ENCODE peak calls at places on chromosomes 5 and 9, in nine cellular contexts. One of them, this sample, is unnamed.

GRCh38 chr9:89376741-89377140 is 58.4 kb downstream of the SECISBP2 start:
- ATAC-seq in heart right ventricle: no peak
- ATAC-seq in Right ventricle myocardium superior: no peak
- ATAC-seq in RWPE2: no peak
- ATAC-seq in left cardiac atrium: no peak
- ATAC-seq in stimulated activated memory B cell treated with anti-CD40 and anti-IgM and Interleukin-4, amounts not matched to agents 10 μg/mL and 1 μg/mL and 100 μg/mL, for 72 hours: no peak
- ATAC-seq in activated T-cell treated with anti-CD3 and anti-CD28 coated beads, Interleukin-2, amount 50 U/mL, for 72 hours: no peak
- ATAC-seq in activated naive CD4-positive, alpha-beta T cell treated with anti-CD3 and anti-CD28 coated beads, Interleukin-2, amount 50 U/mL, for 72 hours: no peak
- ATAC-seq in left lung: no peak
- ATAC-seq in this sample: no peak

GRCh38 chr5:61322738-61323429 is 9.2 kb upstream of the ZSWIM6 start:
- ATAC-seq in heart right ventricle: peak
- ATAC-seq in Right ventricle myocardium superior: no peak
- ATAC-seq in RWPE2: peak
- ATAC-seq in left cardiac atrium: peak
- ATAC-seq in stimulated activated memory B cell treated with anti-CD40 and anti-IgM and Interleukin-4, amounts not matched to agents 10 μg/mL and 1 μg/mL and 100 μg/mL, for 72 hours: no peak
- ATAC-seq in activated T-cell treated with anti-CD3 and anti-CD28 coated beads, Interleukin-2, amount 50 U/mL, for 72 hours: no peak
- ATAC-seq in activated naive CD4-positive, alpha-beta T cell treated with anti-CD3 and anti-CD28 coated beads, Interleukin-2, amount 50 U/mL, for 72 hours: no peak
- ATAC-seq in left lung: peak
- ATAC-seq in this sample: peak

GRCh38 chr5:165913059-165913458 is 2378.4 kb upstream of the WWC1 start:
- ATAC-seq in heart right ventricle: no peak
- ATAC-seq in Right ventricle myocardium superior: no peak
- ATAC-seq in RWPE2: no peak
- ATAC-seq in left cardiac atrium: no peak
- ATAC-seq in stimulated activated memory B cell treated with anti-CD40 and anti-IgM and Interleukin-4, amounts not matched to agents 10 μg/mL and 1 μg/mL and 100 μg/mL, for 72 hours: no peak
- ATAC-seq in activated T-cell treated with anti-CD3 and anti-CD28 coated beads, Interleukin-2, amount 50 U/mL, for 72 hours: no peak
- ATAC-seq in activated naive CD4-positive, alpha-beta T cell treated with anti-CD3 and anti-CD28 coated beads, Interleukin-2, amount 50 U/mL, for 72 hours: no peak
- ATAC-seq in left lung: no peak
- ATAC-seq in this sample: no peak

GRCh38 chr5:56447656-56448055 is 214.5 kb upstream of the ANKRD55 start:
- ATAC-seq in heart right ventricle: no peak
- ATAC-seq in Right ventricle myocardium superior: peak
- ATAC-seq in RWPE2: no peak
- ATAC-seq in left cardiac atrium: peak
- ATAC-seq in stimulated activated memory B cell treated with anti-CD40 and anti-IgM and Interleukin-4, amounts not matched to agents 10 μg/mL and 1 μg/mL and 100 μg/mL, for 72 hours: no peak
- ATAC-seq in activated T-cell treated with anti-CD3 and anti-CD28 coated beads, Interleukin-2, amount 50 U/mL, for 72 hours: no peak
- ATAC-seq in activated naive CD4-positive, alpha-beta T cell treated with anti-CD3 and anti-CD28 coated beads, Interleukin-2, amount 50 U/mL, for 72 hours: no peak
- ATAC-seq in left lung: no peak
- ATAC-seq in this sample: no peak

GRCh38 chr9:12818431-12819000 is 43.7 kb downstream of the LURAP1L start:
- ATAC-seq in heart right ventricle: no peak
- ATAC-seq in Right ventricle myocardium superior: peak
- ATAC-seq in RWPE2: no peak
- ATAC-seq in left cardiac atrium: peak
- ATAC-seq in stimulated activated memory B cell treated with anti-CD40 and anti-IgM and Interleukin-4, amounts not matched to agents 10 μg/mL and 1 μg/mL and 100 μg/mL, for 72 hours: no peak
- ATAC-seq in activated T-cell treated with anti-CD3 and anti-CD28 coated beads, Interleukin-2, amount 50 U/mL, for 72 hours: no peak
- ATAC-seq in activated naive CD4-positive, alpha-beta T cell treated with anti-CD3 and anti-CD28 coated beads, Interleukin-2, amount 50 U/mL, for 72 hours: no peak
- ATAC-seq in left lung: peak
- ATAC-seq in this sample: no peak

GRCh38 chr5:58983496-58983895 is 400.6 kb downstream of the RAB3C start:
- ATAC-seq in heart right ventricle: no peak
- ATAC-seq in Right ventricle myocardium superior: no peak
- ATAC-seq in RWPE2: no peak
- ATAC-seq in left cardiac atrium: no peak
- ATAC-seq in stimulated activated memory B cell treated with anti-CD40 and anti-IgM and Interleukin-4, amounts not matched to agents 10 μg/mL and 1 μg/mL and 100 μg/mL, for 72 hours: no peak
- ATAC-seq in activated T-cell treated with anti-CD3 and anti-CD28 coated beads, Interleukin-2, amount 50 U/mL, for 72 hours: no peak
- ATAC-seq in activated naive CD4-positive, alpha-beta T cell treated with anti-CD3 and anti-CD28 coated beads, Interleukin-2, amount 50 U/mL, for 72 hours: peak
- ATAC-seq in left lung: peak
- ATAC-seq in this sample: no peak

GRCh38 chr5:177410575-177410974 is 1.2 kb upstream of the F12 start:
- ATAC-seq in heart right ventricle: no peak
- ATAC-seq in Right ventricle myocardium superior: no peak
- ATAC-seq in RWPE2: no peak
- ATAC-seq in left cardiac atrium: no peak
- ATAC-seq in stimulated activated memory B cell treated with anti-CD40 and anti-IgM and Interleukin-4, amounts not matched to agents 10 μg/mL and 1 μg/mL and 100 μg/mL, for 72 hours: no peak
- ATAC-seq in activated T-cell treated with anti-CD3 and anti-CD28 coated beads, Interleukin-2, amount 50 U/mL, for 72 hours: no peak
- ATAC-seq in activated naive CD4-positive, alpha-beta T cell treated with anti-CD3 and anti-CD28 coated beads, Interleukin-2, amount 50 U/mL, for 72 hours: no peak
- ATAC-seq in left lung: no peak
- ATAC-seq in this sample: no peak

GRCh38 chr5:137733922-137734695 is 1.8 kb downstream of the KLHL3 start:
- ATAC-seq in heart right ventricle: no peak
- ATAC-seq in Right ventricle myocardium superior: no peak
- ATAC-seq in RWPE2: no peak
- ATAC-seq in left cardiac atrium: no peak
- ATAC-seq in stimulated activated memory B cell treated with anti-CD40 and anti-IgM and Interleukin-4, amounts not matched to agents 10 μg/mL and 1 μg/mL and 100 μg/mL, for 72 hours: no peak
- ATAC-seq in activated T-cell treated with anti-CD3 and anti-CD28 coated beads, Interleukin-2, amount 50 U/mL, for 72 hours: no peak
- ATAC-seq in activated naive CD4-positive, alpha-beta T cell treated with anti-CD3 and anti-CD28 coated beads, Interleukin-2, amount 50 U/mL, for 72 hours: no peak
- ATAC-seq in left lung: no peak
- ATAC-seq in this sample: no peak

GRCh38 chr5:78569441-78569840 is 79.1 kb downstream of the LHFPL2 start:
- ATAC-seq in heart right ventricle: peak
- ATAC-seq in Right ventricle myocardium superior: no peak
- ATAC-seq in RWPE2: peak
- ATAC-seq in left cardiac atrium: peak
- ATAC-seq in stimulated activated memory B cell treated with anti-CD40 and anti-IgM and Interleukin-4, amounts not matched to agents 10 μg/mL and 1 μg/mL and 100 μg/mL, for 72 hours: no peak
- ATAC-seq in activated T-cell treated with anti-CD3 and anti-CD28 coated beads, Interleukin-2, amount 50 U/mL, for 72 hours: no peak
- ATAC-seq in activated naive CD4-positive, alpha-beta T cell treated with anti-CD3 and anti-CD28 coated beads, Interleukin-2, amount 50 U/mL, for 72 hours: no peak
- ATAC-seq in left lung: peak
- ATAC-seq in this sample: peak

GRCh38 chr5:138339086-138339456 is 1.0 kb downstream of the FAM53C start:
- ATAC-seq in heart right ventricle: no peak
- ATAC-seq in Right ventricle myocardium superior: no peak
- ATAC-seq in RWPE2: peak
- ATAC-seq in left cardiac atrium: no peak
- ATAC-seq in stimulated activated memory B cell treated with anti-CD40 and anti-IgM and Interleukin-4, amounts not matched to agents 10 μg/mL and 1 μg/mL and 100 μg/mL, for 72 hours: no peak
- ATAC-seq in activated T-cell treated with anti-CD3 and anti-CD28 coated beads, Interleukin-2, amount 50 U/mL, for 72 hours: no peak
- ATAC-seq in activated naive CD4-positive, alpha-beta T cell treated with anti-CD3 and anti-CD28 coated beads, Interleukin-2, amount 50 U/mL, for 72 hours: no peak
- ATAC-seq in left lung: no peak
- ATAC-seq in this sample: no peak

GRCh38 chr5:55568629-55569512 is 34.1 kb upstream of the PLPP1 start:
- ATAC-seq in heart right ventricle: no peak
- ATAC-seq in Right ventricle myocardium superior: no peak
- ATAC-seq in RWPE2: no peak
- ATAC-seq in left cardiac atrium: no peak
- ATAC-seq in stimulated activated memory B cell treated with anti-CD40 and anti-IgM and Interleukin-4, amounts not matched to agents 10 μg/mL and 1 μg/mL and 100 μg/mL, for 72 hours: no peak
- ATAC-seq in activated T-cell treated with anti-CD3 and anti-CD28 coated beads, Interleukin-2, amount 50 U/mL, for 72 hours: no peak
- ATAC-seq in activated naive CD4-positive, alpha-beta T cell treated with anti-CD3 and anti-CD28 coated beads, Interleukin-2, amount 50 U/mL, for 72 hours: no peak
- ATAC-seq in left lung: no peak
- ATAC-seq in this sample: no peak